ENCODE peak calls at places on chromosomes 3 and 15, in five cellular contexts. V is RPMI7951, D is activated T-helper 1 cell treated with Interleukin-2 at 50 U/mL for 16 hours, W is hippocampal formation, M is HAP-1. P is an unnamed sample.
A peak's percentile ranks its signal among the peaks of the same experiment; 100 is the strongest.

GRCh38 chr3:31227152-31227581 is 305.6 kb upstream of the STT3B start:
- DNase-seq in V (no peak), D (no peak), W (no peak), M (no peak), P (no peak)

GRCh38 chr15:100733088-100733487 is 130.7 kb downstream of the ASB7 start:
- DNase-seq in V (peak; percentile 98), D (no peak), W (no peak), M (no peak), P (no peak)

GRCh38 chr3:128432301-128432897 is 34.3 kb downstream of the DNAJB8 start:
- DNase-seq in V (no peak), D (no peak), W (no peak), M (no peak), P (no peak)

GRCh38 chr3:162391301-162391700 is 894.7 kb downstream of the OTOL1 start:
- DNase-seq in V (peak; percentile 4), D (no peak), W (no peak), M (no peak), P (no peak)

GRCh38 chr3:171347017-171347979 is 112.9 kb downstream of the TNIK start:
- DNase-seq in V (peak; percentile 68), D (no peak), W (no peak), M (no peak), P (no peak)

GRCh38 chr3:127652246-127652995 is 20.3 kb upstream of the ABTB1 start:
- DNase-seq in V (peak; percentile 56), D (no peak), W (no peak), M (peak; percentile 48), P (no peak)

GRCh38 chr15:31267161-31268107 is 59.2 kb upstream of the KLF13 start:
- DNase-seq in V (no peak), D (no peak), W (no peak), M (no peak), P (no peak)

GRCh38 chr3:128585189-128585588 is 65.4 kb downstream of the RPN1 start:
- DNase-seq in V (no peak), D (no peak), W (no peak), M (no peak), P (no peak)

GRCh38 chr3:177820683-177821316 is 623.5 kb upstream of the TBL1XR1 start:
- DNase-seq in V (peak; percentile 27), D (no peak), W (no peak), M (no peak), P (no peak)

GRCh38 chr15:95826831-95827230 is 503.7 kb upstream of the NR2F2 start:
- DNase-seq in V (no peak), D (no peak), W (no peak), M (no peak), P (no peak)

GRCh38 chr15:81297147-81297572 is 26.8 kb downstream of the STARD5 start:
- DNase-seq in V (peak; percentile 54), D (no peak), W (no peak), M (no peak), P (no peak)

GRCh38 chr3:81778678-81779182 is 17.3 kb upstream of the GBE1 start:
- DNase-seq in V (peak; percentile 70), D (no peak), W (no peak), M (no peak), P (no peak)

GRCh38 chr15:82647835-82648256 is 683 bp upstream of the CPEB1 start:
- DNase-seq in V (no peak), D (peak; percentile 28), W (no peak), M (peak; percentile 31), P (no peak)

GRCh38 chr15:100033140-100033857 is 300.1 kb upstream of the LYSMD4 start:
- DNase-seq in V (peak; percentile 8), D (no peak), W (no peak), M (no peak), P (no peak)

GRCh38 chr3:189937302-189938255 is 183.1 kb downstream of the P3H2 start:
- DNase-seq in V (peak; percentile 100), D (no peak), W (no peak), M (no peak), P (no peak)

GRCh38 chr3:149532463-149533180 is 58.1 kb downstream of the TM4SF4 start:
- DNase-seq in V (no peak), D (no peak), W (peak; percentile 37), M (no peak), P (no peak)

GRCh38 chr15:67085818-67086649 is 20.6 kb downstream of the SMAD3 start:
- DNase-seq in V (peak; percentile 100), D (no peak), W (no peak), M (no peak), P (no peak)

GRCh38 chr3:65871305-65872141 is 167.2 kb downstream of the MAGI1 start:
- DNase-seq in V (no peak), D (no peak), W (no peak), M (no peak), P (no peak)

GRCh38 chr15:41494190-41494921 is 682 bp downstream of the ITPKA start:
- DNase-seq in V (no peak), D (no peak), W (no peak), M (peak; percentile 32), P (no peak)

GRCh38 chr15:59539799-59540198 is 71.8 kb upstream of the GCNT3 start:
- DNase-seq in V (no peak), D (no peak), W (no peak), M (no peak), P (no peak)

GRCh38 chr15:62896380-62896866 is 146.1 kb upstream of the TPM1 start:
- DNase-seq in V (peak; percentile 69), D (no peak), W (no peak), M (no peak), P (no peak)

GRCh38 chr15:99032935-99033334 is 25.3 kb upstream of the PGPEP1L start:
- DNase-seq in V (no peak), D (no peak), W (no peak), M (no peak), P (no peak)

GRCh38 chr3:66036586-66037061 is 2.1 kb downstream of the MAGI1 start:
- DNase-seq in V (no peak), D (no peak), W (no peak), M (no peak), P (no peak)

GRCh38 chr3:127141921-127142730 is 50.8 kb upstream of the PRR23E start:
- DNase-seq in V (no peak), D (no peak), W (no peak), M (no peak), P (no peak)

GRCh38 chr15:81091889-81092558 is 42.0 kb upstream of the CFAP161 start:
- DNase-seq in V (peak; percentile 98), D (no peak), W (no peak), M (no peak), P (no peak)

GRCh38 chr3:2929574-2929973 is 180.6 kb downstream of the IL5RA start:
- DNase-seq in V (peak; percentile 4), D (no peak), W (no peak), M (no peak), P (no peak)

GRCh38 chr3:187255314-187255713 is 36.2 kb downstream of the MASP1 start:
- DNase-seq in V (no peak), D (no peak), W (peak; percentile 39), M (no peak), P (no peak)

GRCh38 chr3:174540081-174540480 is 319.1 kb upstream of the NAALADL2 start:
- DNase-seq in V (no peak), D (no peak), W (no peak), M (no peak), P (no peak)

GRCh38 chr3:128456776-128457715 is 9.6 kb downstream of the DNAJB8 start:
- DNase-seq in V (no peak), D (no peak), W (no peak), M (no peak), P (no peak)

GRCh38 chr3:71495708-71496472 is 87.6 kb downstream of the FOXP1 start:
- DNase-seq in V (peak; percentile 79), D (no peak), W (no peak), M (no peak), P (no peak)

GRCh38 chr3:158160958-158161357 is 51.1 kb downstream of the RSRC1 start:
- DNase-seq in V (peak; percentile 71), D (no peak), W (no peak), M (no peak), P (no peak)

GRCh38 chr3:61761694-61762430 is 200.5 kb downstream of the PTPRG start:
- DNase-seq in V (no peak), D (no peak), W (no peak), M (no peak), P (no peak)

GRCh38 chr3:42490243-42490642 is 12.2 kb upstream of the VIPR1 start:
- DNase-seq in V (peak; percentile 99), D (no peak), W (no peak), M (no peak), P (no peak)

GRCh38 chr3:106030620-106030945 is 161.8 kb upstream of the CBLB start:
- DNase-seq in V (no peak), D (no peak), W (no peak), M (no peak), P (no peak)

GRCh38 chr3:195548046-195548445 is 4.9 kb upstream of the PPP1R2 start:
- DNase-seq in V (no peak), D (no peak), W (no peak), M (no peak), P (no peak)

GRCh38 chr3:187662848-187663407 is 7.3 kb downstream of the SST start:
- DNase-seq in V (no peak), D (no peak), W (no peak), M (no peak), P (no peak)

GRCh38 chr15:91473894-91474293 is 373.8 kb downstream of the SV2B start:
- DNase-seq in V (peak; percentile 9), D (no peak), W (no peak), M (no peak), P (no peak)